ENCODE peak calls at places on chromosomes 2 and 18, in nine cellular contexts. One of them, this sample, is unnamed.

GRCh38 chr2:191302459-191303155 is 57.4 kb downstream of the MYO1B start:
- DNase-seq in CD8-positive, alpha-beta T cell: peak
- DNase-seq in NT2/D1: no peak
- DNase-seq in tibial artery: no peak
- DNase-seq in fibroblast of mammary gland: peak
- DNase-seq in anterior cingulate cortex: no peak
- DNase-seq in central memory CD8-positive, alpha-beta T cell: no peak
- DNase-seq in neural progenitor cell: peak
- DNase-seq in GM19239: no peak
- DNase-seq in this sample: peak

GRCh38 chr2:207831569-207832248 is 62.0 kb upstream of the FZD5 start:
- DNase-seq in CD8-positive, alpha-beta T cell: no peak
- DNase-seq in NT2/D1: no peak
- DNase-seq in tibial artery: no peak
- DNase-seq in fibroblast of mammary gland: no peak
- DNase-seq in anterior cingulate cortex: no peak
- DNase-seq in central memory CD8-positive, alpha-beta T cell: no peak
- DNase-seq in neural progenitor cell: no peak
- DNase-seq in GM19239: no peak
- DNase-seq in this sample: no peak

GRCh38 chr18:44564922-44565321 is 115.8 kb upstream of the SETBP1 start:
- DNase-seq in CD8-positive, alpha-beta T cell: no peak
- DNase-seq in NT2/D1: peak
- DNase-seq in tibial artery: no peak
- DNase-seq in fibroblast of mammary gland: peak
- DNase-seq in anterior cingulate cortex: no peak
- DNase-seq in central memory CD8-positive, alpha-beta T cell: no peak
- DNase-seq in neural progenitor cell: peak
- DNase-seq in GM19239: no peak
- DNase-seq in this sample: peak

GRCh38 chr2:120866071-120866470 is 130.4 kb downstream of the GLI2 start:
- DNase-seq in CD8-positive, alpha-beta T cell: no peak
- DNase-seq in NT2/D1: no peak
- DNase-seq in tibial artery: peak
- DNase-seq in fibroblast of mammary gland: no peak
- DNase-seq in anterior cingulate cortex: no peak
- DNase-seq in central memory CD8-positive, alpha-beta T cell: no peak
- DNase-seq in neural progenitor cell: no peak
- DNase-seq in GM19239: no peak
- DNase-seq in this sample: no peak

GRCh38 chr2:174343638-174344455 is 9.1 kb downstream of the SP9 start:
- DNase-seq in CD8-positive, alpha-beta T cell: no peak
- DNase-seq in NT2/D1: no peak
- DNase-seq in tibial artery: no peak
- DNase-seq in fibroblast of mammary gland: no peak
- DNase-seq in anterior cingulate cortex: no peak
- DNase-seq in central memory CD8-positive, alpha-beta T cell: no peak
- DNase-seq in neural progenitor cell: peak
- DNase-seq in GM19239: no peak
- DNase-seq in this sample: no peak

GRCh38 chr18:74531043-74531442 is 3.3 kb upstream of the CNDP1 start:
- DNase-seq in CD8-positive, alpha-beta T cell: no peak
- DNase-seq in NT2/D1: no peak
- DNase-seq in tibial artery: peak
- DNase-seq in fibroblast of mammary gland: no peak
- DNase-seq in anterior cingulate cortex: no peak
- DNase-seq in central memory CD8-positive, alpha-beta T cell: no peak
- DNase-seq in neural progenitor cell: no peak
- DNase-seq in GM19239: no peak
- DNase-seq in this sample: no peak

GRCh38 chr2:21415234-21415633 is 291.5 kb downstream of the TDRD15 start:
- DNase-seq in CD8-positive, alpha-beta T cell: no peak
- DNase-seq in NT2/D1: no peak
- DNase-seq in tibial artery: no peak
- DNase-seq in fibroblast of mammary gland: no peak
- DNase-seq in anterior cingulate cortex: no peak
- DNase-seq in central memory CD8-positive, alpha-beta T cell: no peak
- DNase-seq in neural progenitor cell: peak
- DNase-seq in GM19239: no peak
- DNase-seq in this sample: no peak

GRCh38 chr2:104872866-104873688 is 19.2 kb downstream of the POU3F3 start:
- DNase-seq in CD8-positive, alpha-beta T cell: no peak
- DNase-seq in NT2/D1: no peak
- DNase-seq in tibial artery: no peak
- DNase-seq in fibroblast of mammary gland: peak
- DNase-seq in anterior cingulate cortex: peak
- DNase-seq in central memory CD8-positive, alpha-beta T cell: no peak
- DNase-seq in neural progenitor cell: peak
- DNase-seq in GM19239: no peak
- DNase-seq in this sample: peak

GRCh38 chr2:107607054-107607453 is 219.6 kb upstream of the RGPD4 start:
- DNase-seq in CD8-positive, alpha-beta T cell: no peak
- DNase-seq in NT2/D1: no peak
- DNase-seq in tibial artery: no peak
- DNase-seq in fibroblast of mammary gland: no peak
- DNase-seq in anterior cingulate cortex: no peak
- DNase-seq in central memory CD8-positive, alpha-beta T cell: no peak
- DNase-seq in neural progenitor cell: no peak
- DNase-seq in GM19239: no peak
- DNase-seq in this sample: no peak

GRCh38 chr2:233513953-233514655 is 52.5 kb downstream of the USP40 start:
- DNase-seq in CD8-positive, alpha-beta T cell: no peak
- DNase-seq in NT2/D1: no peak
- DNase-seq in tibial artery: no peak
- DNase-seq in fibroblast of mammary gland: no peak
- DNase-seq in anterior cingulate cortex: no peak
- DNase-seq in central memory CD8-positive, alpha-beta T cell: no peak
- DNase-seq in neural progenitor cell: no peak
- DNase-seq in GM19239: no peak
- DNase-seq in this sample: no peak

GRCh38 chr2:162473296-162473695 is 129.4 kb downstream of the GCA start:
- DNase-seq in CD8-positive, alpha-beta T cell: no peak
- DNase-seq in NT2/D1: no peak
- DNase-seq in tibial artery: no peak
- DNase-seq in fibroblast of mammary gland: no peak
- DNase-seq in anterior cingulate cortex: no peak
- DNase-seq in central memory CD8-positive, alpha-beta T cell: no peak
- DNase-seq in neural progenitor cell: no peak
- DNase-seq in GM19239: no peak
- DNase-seq in this sample: no peak

GRCh38 chr2:158994920-158995676 is 26.7 kb downstream of the TANC1 start:
- DNase-seq in CD8-positive, alpha-beta T cell: no peak
- DNase-seq in NT2/D1: no peak
- DNase-seq in tibial artery: no peak
- DNase-seq in fibroblast of mammary gland: peak
- DNase-seq in anterior cingulate cortex: no peak
- DNase-seq in central memory CD8-positive, alpha-beta T cell: no peak
- DNase-seq in neural progenitor cell: peak
- DNase-seq in GM19239: no peak
- DNase-seq in this sample: peak

GRCh38 chr18:59358611-59359575 is at the start of gene LMAN1:
- DNase-seq in CD8-positive, alpha-beta T cell: peak
- DNase-seq in NT2/D1: peak
- DNase-seq in tibial artery: peak
- DNase-seq in fibroblast of mammary gland: peak
- DNase-seq in anterior cingulate cortex: peak
- DNase-seq in central memory CD8-positive, alpha-beta T cell: peak
- DNase-seq in neural progenitor cell: peak
- DNase-seq in GM19239: peak
- DNase-seq in this sample: peak

GRCh38 chr2:130336877-130337734 is 5.6 kb upstream of the IMP4 start:
- DNase-seq in CD8-positive, alpha-beta T cell: peak
- DNase-seq in NT2/D1: peak
- DNase-seq in tibial artery: peak
- DNase-seq in fibroblast of mammary gland: peak
- DNase-seq in anterior cingulate cortex: peak
- DNase-seq in central memory CD8-positive, alpha-beta T cell: no peak
- DNase-seq in neural progenitor cell: peak
- DNase-seq in GM19239: no peak
- DNase-seq in this sample: peak

GRCh38 chr2:69021027-69021426 is 8.0 kb downstream of the ANTXR1 start:
- DNase-seq in CD8-positive, alpha-beta T cell: no peak
- DNase-seq in NT2/D1: no peak
- DNase-seq in tibial artery: no peak
- DNase-seq in fibroblast of mammary gland: peak
- DNase-seq in anterior cingulate cortex: no peak
- DNase-seq in central memory CD8-positive, alpha-beta T cell: no peak
- DNase-seq in neural progenitor cell: no peak
- DNase-seq in GM19239: no peak
- DNase-seq in this sample: no peak

GRCh38 chr2:20524412-20525040 is 77.7 kb downstream of the RHOB start:
- DNase-seq in CD8-positive, alpha-beta T cell: no peak
- DNase-seq in NT2/D1: no peak
- DNase-seq in tibial artery: no peak
- DNase-seq in fibroblast of mammary gland: peak
- DNase-seq in anterior cingulate cortex: no peak
- DNase-seq in central memory CD8-positive, alpha-beta T cell: no peak
- DNase-seq in neural progenitor cell: peak
- DNase-seq in GM19239: peak
- DNase-seq in this sample: peak

GRCh38 chr2:66509326-66509811 is 74.4 kb downstream of the MEIS1 start:
- DNase-seq in CD8-positive, alpha-beta T cell: no peak
- DNase-seq in NT2/D1: peak
- DNase-seq in tibial artery: no peak
- DNase-seq in fibroblast of mammary gland: no peak
- DNase-seq in anterior cingulate cortex: no peak
- DNase-seq in central memory CD8-positive, alpha-beta T cell: no peak
- DNase-seq in neural progenitor cell: no peak
- DNase-seq in GM19239: no peak
- DNase-seq in this sample: peak

GRCh38 chr2:170202437-170202836 is 24.5 kb downstream of the MYO3B start:
- DNase-seq in CD8-positive, alpha-beta T cell: no peak
- DNase-seq in NT2/D1: no peak
- DNase-seq in tibial artery: no peak
- DNase-seq in fibroblast of mammary gland: no peak
- DNase-seq in anterior cingulate cortex: no peak
- DNase-seq in central memory CD8-positive, alpha-beta T cell: no peak
- DNase-seq in neural progenitor cell: no peak
- DNase-seq in GM19239: no peak
- DNase-seq in this sample: no peak

GRCh38 chr2:234991793-234992192 is 40.0 kb downstream of the SH3BP4 start:
- DNase-seq in CD8-positive, alpha-beta T cell: no peak
- DNase-seq in NT2/D1: no peak
- DNase-seq in tibial artery: no peak
- DNase-seq in fibroblast of mammary gland: peak
- DNase-seq in anterior cingulate cortex: no peak
- DNase-seq in central memory CD8-positive, alpha-beta T cell: no peak
- DNase-seq in neural progenitor cell: no peak
- DNase-seq in GM19239: no peak
- DNase-seq in this sample: no peak

GRCh38 chr2:44075536-44075935 is 79.7 kb upstream of the LRPPRC start:
- DNase-seq in CD8-positive, alpha-beta T cell: no peak
- DNase-seq in NT2/D1: no peak
- DNase-seq in tibial artery: peak
- DNase-seq in fibroblast of mammary gland: peak
- DNase-seq in anterior cingulate cortex: peak
- DNase-seq in central memory CD8-positive, alpha-beta T cell: no peak
- DNase-seq in neural progenitor cell: no peak
- DNase-seq in GM19239: no peak
- DNase-seq in this sample: peak

GRCh38 chr2:240846881-240847601 is 21.6 kb upstream of the AGXT start:
- DNase-seq in CD8-positive, alpha-beta T cell: no peak
- DNase-seq in NT2/D1: no peak
- DNase-seq in tibial artery: no peak
- DNase-seq in fibroblast of mammary gland: no peak
- DNase-seq in anterior cingulate cortex: no peak
- DNase-seq in central memory CD8-positive, alpha-beta T cell: no peak
- DNase-seq in neural progenitor cell: no peak
- DNase-seq in GM19239: no peak
- DNase-seq in this sample: no peak

GRCh38 chr2:189171956-189172609 is 7.5 kb downstream of the COL5A2 start:
- DNase-seq in CD8-positive, alpha-beta T cell: no peak
- DNase-seq in NT2/D1: no peak
- DNase-seq in tibial artery: no peak
- DNase-seq in fibroblast of mammary gland: no peak
- DNase-seq in anterior cingulate cortex: no peak
- DNase-seq in central memory CD8-positive, alpha-beta T cell: no peak
- DNase-seq in neural progenitor cell: no peak
- DNase-seq in GM19239: no peak
- DNase-seq in this sample: peak

GRCh38 chr2:176484838-176485237 is 215.6 kb downstream of the MTX2 start:
- DNase-seq in CD8-positive, alpha-beta T cell: no peak
- DNase-seq in NT2/D1: no peak
- DNase-seq in tibial artery: no peak
- DNase-seq in fibroblast of mammary gland: peak
- DNase-seq in anterior cingulate cortex: no peak
- DNase-seq in central memory CD8-positive, alpha-beta T cell: no peak
- DNase-seq in neural progenitor cell: no peak
- DNase-seq in GM19239: no peak
- DNase-seq in this sample: peak

GRCh38 chr2:207157162-207157481 is 8.6 kb downstream of the KLF7 start:
- DNase-seq in CD8-positive, alpha-beta T cell: no peak
- DNase-seq in NT2/D1: no peak
- DNase-seq in tibial artery: no peak
- DNase-seq in fibroblast of mammary gland: no peak
- DNase-seq in anterior cingulate cortex: no peak
- DNase-seq in central memory CD8-positive, alpha-beta T cell: no peak
- DNase-seq in neural progenitor cell: no peak
- DNase-seq in GM19239: no peak
- DNase-seq in this sample: peak

GRCh38 chr2:165238295-165238694 is 919 bp upstream of the SCN2A start:
- DNase-seq in CD8-positive, alpha-beta T cell: no peak
- DNase-seq in NT2/D1: no peak
- DNase-seq in tibial artery: no peak
- DNase-seq in fibroblast of mammary gland: peak
- DNase-seq in anterior cingulate cortex: no peak
- DNase-seq in central memory CD8-positive, alpha-beta T cell: no peak
- DNase-seq in neural progenitor cell: peak
- DNase-seq in GM19239: no peak
- DNase-seq in this sample: peak

GRCh38 chr18:73666772-73667171 is 480.9 kb downstream of the FBXO15 start:
- DNase-seq in CD8-positive, alpha-beta T cell: no peak
- DNase-seq in NT2/D1: no peak
- DNase-seq in tibial artery: no peak
- DNase-seq in fibroblast of mammary gland: no peak
- DNase-seq in anterior cingulate cortex: no peak
- DNase-seq in central memory CD8-positive, alpha-beta T cell: no peak
- DNase-seq in neural progenitor cell: no peak
- DNase-seq in GM19239: no peak
- DNase-seq in this sample: no peak

GRCh38 chr18:46720521-46720920 is 36.3 kb downstream of the ST8SIA5 start:
- DNase-seq in CD8-positive, alpha-beta T cell: no peak
- DNase-seq in NT2/D1: no peak
- DNase-seq in tibial artery: no peak
- DNase-seq in fibroblast of mammary gland: no peak
- DNase-seq in anterior cingulate cortex: no peak
- DNase-seq in central memory CD8-positive, alpha-beta T cell: no peak
- DNase-seq in neural progenitor cell: no peak
- DNase-seq in GM19239: no peak
- DNase-seq in this sample: no peak

GRCh38 chr2:47221956-47222355 is 66.8 kb upstream of the STPG4 start:
- DNase-seq in CD8-positive, alpha-beta T cell: no peak
- DNase-seq in NT2/D1: no peak
- DNase-seq in tibial artery: peak
- DNase-seq in fibroblast of mammary gland: peak
- DNase-seq in anterior cingulate cortex: no peak
- DNase-seq in central memory CD8-positive, alpha-beta T cell: no peak
- DNase-seq in neural progenitor cell: no peak
- DNase-seq in GM19239: no peak
- DNase-seq in this sample: peak

GRCh38 chr2:128172191-128172590 is 81.2 kb downstream of the UGGT1 start:
- DNase-seq in CD8-positive, alpha-beta T cell: no peak
- DNase-seq in NT2/D1: peak
- DNase-seq in tibial artery: no peak
- DNase-seq in fibroblast of mammary gland: peak
- DNase-seq in anterior cingulate cortex: no peak
- DNase-seq in central memory CD8-positive, alpha-beta T cell: no peak
- DNase-seq in neural progenitor cell: peak
- DNase-seq in GM19239: no peak
- DNase-seq in this sample: no peak